ENCODE peak calls at places on chromosomes 13 and 19, in ten cellular contexts. One of them, this sample, is unnamed.

GRCh38 chr19:10116085-10116865 is 3.4 kb downstream of the EIF3G start:
- DNase-seq in fibroblast of mammary gland: no peak
- DNase-seq in choroid plexus epithelial cell: no peak
- DNase-seq in keratinocyte: no peak
- DNase-seq in HCT116: no peak
- DNase-seq in SK-N-SH: no peak
- DNase-seq in astrocyte of the spinal cord: no peak
- DNase-seq in retinal pigment epithelial cell: no peak
- DNase-seq in body of pancreas: no peak
- DNase-seq in WERI-Rb-1: no peak
- DNase-seq in this sample: no peak

GRCh38 chr13:106619688-106620555 is 52.0 kb upstream of the ARGLU1 start:
- DNase-seq in WERI-Rb-1: peak
- DNase-seq in HCT116: peak
- DNase-seq in body of pancreas: peak
- DNase-seq in fibroblast of mammary gland: peak
- DNase-seq in keratinocyte: no peak
- DNase-seq in retinal pigment epithelial cell: peak
- DNase-seq in choroid plexus epithelial cell: peak
- DNase-seq in SK-N-SH: peak
- DNase-seq in astrocyte of the spinal cord: peak
- DNase-seq in this sample: no peak

GRCh38 chr13:72412481-72412880 is 314.9 kb downstream of the MZT1 start:
- DNase-seq in keratinocyte: no peak
- DNase-seq in retinal pigment epithelial cell: no peak
- DNase-seq in SK-N-SH: no peak
- DNase-seq in HCT116: no peak
- DNase-seq in choroid plexus epithelial cell: no peak
- DNase-seq in body of pancreas: no peak
- DNase-seq in WERI-Rb-1: no peak
- DNase-seq in fibroblast of mammary gland: no peak
- DNase-seq in astrocyte of the spinal cord: no peak
- DNase-seq in this sample: no peak

GRCh38 chr19:11814707-11815050 is 606 bp downstream of the ZNF440 start:
- DNase-seq in fibroblast of mammary gland: peak
- DNase-seq in astrocyte of the spinal cord: peak
- DNase-seq in WERI-Rb-1: no peak
- DNase-seq in keratinocyte: no peak
- DNase-seq in retinal pigment epithelial cell: no peak
- DNase-seq in HCT116: no peak
- DNase-seq in body of pancreas: peak
- DNase-seq in choroid plexus epithelial cell: peak
- DNase-seq in SK-N-SH: no peak
- DNase-seq in this sample: no peak

GRCh38 chr13:58991826-58992477 is 1171.8 kb downstream of the DIAPH3 start:
- DNase-seq in astrocyte of the spinal cord: no peak
- DNase-seq in WERI-Rb-1: no peak
- DNase-seq in body of pancreas: no peak
- DNase-seq in choroid plexus epithelial cell: no peak
- DNase-seq in retinal pigment epithelial cell: no peak
- DNase-seq in HCT116: no peak
- DNase-seq in keratinocyte: no peak
- DNase-seq in fibroblast of mammary gland: no peak
- DNase-seq in SK-N-SH: no peak
- DNase-seq in this sample: no peak

GRCh38 chr13:31209172-31209818 is 9.5 kb downstream of the B3GLCT start:
- DNase-seq in WERI-Rb-1: peak
- DNase-seq in fibroblast of mammary gland: peak
- DNase-seq in body of pancreas: peak
- DNase-seq in keratinocyte: no peak
- DNase-seq in SK-N-SH: peak
- DNase-seq in astrocyte of the spinal cord: peak
- DNase-seq in retinal pigment epithelial cell: peak
- DNase-seq in choroid plexus epithelial cell: peak
- DNase-seq in HCT116: no peak
- DNase-seq in this sample: no peak

GRCh38 chr19:50909240-50910070 is 1.7 kb downstream of the KLK4 start:
- DNase-seq in keratinocyte: no peak
- DNase-seq in WERI-Rb-1: peak
- DNase-seq in choroid plexus epithelial cell: peak
- DNase-seq in retinal pigment epithelial cell: no peak
- DNase-seq in astrocyte of the spinal cord: no peak
- DNase-seq in fibroblast of mammary gland: peak
- DNase-seq in body of pancreas: peak
- DNase-seq in SK-N-SH: peak
- DNase-seq in HCT116: peak
- DNase-seq in this sample: no peak

GRCh38 chr19:19120308-19121156 is 17.7 kb downstream of the TMEM161A start:
- DNase-seq in SK-N-SH: peak
- DNase-seq in body of pancreas: peak
- DNase-seq in WERI-Rb-1: peak
- DNase-seq in HCT116: no peak
- DNase-seq in fibroblast of mammary gland: peak
- DNase-seq in choroid plexus epithelial cell: peak
- DNase-seq in keratinocyte: no peak
- DNase-seq in retinal pigment epithelial cell: no peak
- DNase-seq in astrocyte of the spinal cord: peak
- DNase-seq in this sample: no peak

GRCh38 chr19:11261902-11262839 is at the start of gene DOCK6:
- DNase-seq in SK-N-SH: peak
- DNase-seq in retinal pigment epithelial cell: no peak
- DNase-seq in choroid plexus epithelial cell: no peak
- DNase-seq in HCT116: no peak
- DNase-seq in fibroblast of mammary gland: no peak
- DNase-seq in astrocyte of the spinal cord: no peak
- DNase-seq in keratinocyte: no peak
- DNase-seq in body of pancreas: peak
- DNase-seq in WERI-Rb-1: peak
- DNase-seq in this sample: no peak

GRCh38 chr13:74134777-74135305 is 637 bp upstream of the KLF12 start:
- DNase-seq in body of pancreas: peak
- DNase-seq in choroid plexus epithelial cell: no peak
- DNase-seq in astrocyte of the spinal cord: no peak
- DNase-seq in WERI-Rb-1: peak
- DNase-seq in HCT116: no peak
- DNase-seq in SK-N-SH: peak
- DNase-seq in retinal pigment epithelial cell: no peak
- DNase-seq in fibroblast of mammary gland: no peak
- DNase-seq in keratinocyte: no peak
- DNase-seq in this sample: no peak

GRCh38 chr13:36814465-36814864 is 4.6 kb upstream of the RFXAP start:
- DNase-seq in WERI-Rb-1: no peak
- DNase-seq in fibroblast of mammary gland: no peak
- DNase-seq in choroid plexus epithelial cell: peak
- DNase-seq in keratinocyte: no peak
- DNase-seq in astrocyte of the spinal cord: no peak
- DNase-seq in SK-N-SH: no peak
- DNase-seq in body of pancreas: no peak
- DNase-seq in HCT116: no peak
- DNase-seq in retinal pigment epithelial cell: no peak
- DNase-seq in this sample: no peak

GRCh38 chr13:51148952-51149573 is 38.0 kb upstream of the C13orf42 start:
- DNase-seq in choroid plexus epithelial cell: peak
- DNase-seq in body of pancreas: peak
- DNase-seq in keratinocyte: no peak
- DNase-seq in HCT116: peak
- DNase-seq in SK-N-SH: peak
- DNase-seq in retinal pigment epithelial cell: peak
- DNase-seq in WERI-Rb-1: peak
- DNase-seq in fibroblast of mammary gland: peak
- DNase-seq in astrocyte of the spinal cord: peak
- DNase-seq in this sample: peak

GRCh38 chr19:19113040-19113541 is 25.2 kb downstream of the TMEM161A start:
- DNase-seq in body of pancreas: no peak
- DNase-seq in HCT116: no peak
- DNase-seq in keratinocyte: no peak
- DNase-seq in fibroblast of mammary gland: peak
- DNase-seq in SK-N-SH: peak
- DNase-seq in choroid plexus epithelial cell: peak
- DNase-seq in retinal pigment epithelial cell: no peak
- DNase-seq in WERI-Rb-1: peak
- DNase-seq in astrocyte of the spinal cord: peak
- DNase-seq in this sample: no peak

GRCh38 chr19:45981350-45981749 is 7.7 kb upstream of the NOVA2 start:
- DNase-seq in keratinocyte: no peak
- DNase-seq in fibroblast of mammary gland: no peak
- DNase-seq in choroid plexus epithelial cell: no peak
- DNase-seq in HCT116: no peak
- DNase-seq in astrocyte of the spinal cord: no peak
- DNase-seq in body of pancreas: no peak
- DNase-seq in SK-N-SH: no peak
- DNase-seq in retinal pigment epithelial cell: no peak
- DNase-seq in WERI-Rb-1: no peak
- DNase-seq in this sample: no peak

GRCh38 chr19:51125421-51126075 is 842 bp downstream of the SIGLEC9 start:
- DNase-seq in fibroblast of mammary gland: no peak
- DNase-seq in retinal pigment epithelial cell: no peak
- DNase-seq in astrocyte of the spinal cord: no peak
- DNase-seq in SK-N-SH: no peak
- DNase-seq in choroid plexus epithelial cell: no peak
- DNase-seq in body of pancreas: no peak
- DNase-seq in HCT116: no peak
- DNase-seq in keratinocyte: no peak
- DNase-seq in WERI-Rb-1: no peak
- DNase-seq in this sample: no peak

GRCh38 chr19:7848779-7849457 is 18.9 kb downstream of the EVI5L start:
- DNase-seq in HCT116: no peak
- DNase-seq in SK-N-SH: no peak
- DNase-seq in body of pancreas: no peak
- DNase-seq in keratinocyte: no peak
- DNase-seq in retinal pigment epithelial cell: no peak
- DNase-seq in fibroblast of mammary gland: no peak
- DNase-seq in astrocyte of the spinal cord: no peak
- DNase-seq in WERI-Rb-1: no peak
- DNase-seq in choroid plexus epithelial cell: no peak
- DNase-seq in this sample: no peak

GRCh38 chr19:55082023-55082851 is 6.6 kb downstream of the EPS8L1 start:
- DNase-seq in keratinocyte: no peak
- DNase-seq in fibroblast of mammary gland: peak
- DNase-seq in astrocyte of the spinal cord: peak
- DNase-seq in HCT116: no peak
- DNase-seq in retinal pigment epithelial cell: no peak
- DNase-seq in WERI-Rb-1: peak
- DNase-seq in choroid plexus epithelial cell: peak
- DNase-seq in body of pancreas: no peak
- DNase-seq in SK-N-SH: peak
- DNase-seq in this sample: no peak

GRCh38 chr13:102814025-102814607 is 15.2 kb downstream of the BIVM start:
- DNase-seq in WERI-Rb-1: no peak
- DNase-seq in fibroblast of mammary gland: no peak
- DNase-seq in SK-N-SH: no peak
- DNase-seq in body of pancreas: no peak
- DNase-seq in astrocyte of the spinal cord: no peak
- DNase-seq in HCT116: no peak
- DNase-seq in choroid plexus epithelial cell: no peak
- DNase-seq in retinal pigment epithelial cell: no peak
- DNase-seq in keratinocyte: no peak
- DNase-seq in this sample: no peak

GRCh38 chr19:3276341-3276799 is 51.9 kb downstream of the CELF5 start:
- DNase-seq in astrocyte of the spinal cord: no peak
- DNase-seq in retinal pigment epithelial cell: no peak
- DNase-seq in body of pancreas: peak
- DNase-seq in choroid plexus epithelial cell: peak
- DNase-seq in keratinocyte: no peak
- DNase-seq in SK-N-SH: peak
- DNase-seq in HCT116: peak
- DNase-seq in fibroblast of mammary gland: no peak
- DNase-seq in WERI-Rb-1: peak
- DNase-seq in this sample: no peak

GRCh38 chr13:53782400-53783030 is 753.9 kb downstream of the OLFM4 start:
- DNase-seq in astrocyte of the spinal cord: peak
- DNase-seq in retinal pigment epithelial cell: peak
- DNase-seq in keratinocyte: no peak
- DNase-seq in WERI-Rb-1: peak
- DNase-seq in choroid plexus epithelial cell: peak
- DNase-seq in HCT116: no peak
- DNase-seq in SK-N-SH: peak
- DNase-seq in body of pancreas: peak
- DNase-seq in fibroblast of mammary gland: peak
- DNase-seq in this sample: peak
- H3K4me3 ChIP-seq in astrocyte of the spinal cord: peak
- H3K4me3 ChIP-seq in retinal pigment epithelial cell: peak
- H3K4me3 ChIP-seq in keratinocyte: no peak
- H3K4me3 ChIP-seq in WERI-Rb-1: peak
- H3K4me3 ChIP-seq in choroid plexus epithelial cell: no peak
- H3K4me3 ChIP-seq in HCT116: no peak
- H3K4me3 ChIP-seq in SK-N-SH: peak
- H3K4me3 ChIP-seq in body of pancreas: no peak
- H3K4me3 ChIP-seq in fibroblast of mammary gland: no peak
- H3K4me3 ChIP-seq in this sample: peak

DNA sequence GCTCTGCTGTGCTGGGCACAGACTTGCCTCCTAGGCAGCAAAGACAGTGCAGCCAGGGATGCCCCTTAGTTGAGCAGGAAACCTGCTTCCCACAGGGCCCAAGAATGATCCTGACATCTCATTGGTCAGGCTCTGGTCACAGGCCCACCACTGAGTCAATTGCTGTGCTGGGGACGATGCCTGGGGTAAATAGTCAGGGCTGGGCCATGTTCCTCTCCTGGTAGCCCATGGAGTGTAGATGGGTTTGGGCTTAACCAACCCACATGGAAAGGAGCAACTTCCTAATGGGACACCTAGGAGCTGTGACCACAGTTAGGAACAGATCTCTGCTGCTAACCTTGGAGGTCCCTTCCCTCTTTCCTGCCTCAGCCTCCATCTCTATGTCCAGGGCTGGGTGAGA is 212.5 kb upstream of the ZNF536 start:
- DNase-seq in choroid plexus epithelial cell: no peak
- DNase-seq in fibroblast of mammary gland: no peak
- DNase-seq in SK-N-SH: no peak
- DNase-seq in astrocyte of the spinal cord: no peak
- DNase-seq in keratinocyte: no peak
- DNase-seq in body of pancreas: no peak
- DNase-seq in HCT116: no peak
- DNase-seq in WERI-Rb-1: no peak
- DNase-seq in retinal pigment epithelial cell: no peak
- DNase-seq in this sample: no peak
- TF ChIP-seq CTCF in choroid plexus epithelial cell: no peak
- TF ChIP-seq CTCF in fibroblast of mammary gland: no peak
- TF ChIP-seq CTCF in SK-N-SH: no peak
- TF ChIP-seq CTCF in astrocyte of the spinal cord: no peak
- TF ChIP-seq CTCF in keratinocyte: no peak
- TF ChIP-seq CTCF in body of pancreas: no peak
- TF ChIP-seq CTCF in HCT116: no peak
- TF ChIP-seq CTCF in WERI-Rb-1: no peak
- TF ChIP-seq CTCF in retinal pigment epithelial cell: no peak
- TF ChIP-seq CTCF in this sample: no peak

GRCh38 chr19:17830567-17831418 is 9.5 kb upstream of the INSL3 start:
- DNase-seq in retinal pigment epithelial cell: peak
- DNase-seq in HCT116: peak
- DNase-seq in astrocyte of the spinal cord: peak
- DNase-seq in fibroblast of mammary gland: peak
- DNase-seq in body of pancreas: peak
- DNase-seq in keratinocyte: peak
- DNase-seq in WERI-Rb-1: peak
- DNase-seq in choroid plexus epithelial cell: peak
- DNase-seq in SK-N-SH: peak
- DNase-seq in this sample: peak
- H3K4me3 ChIP-seq in retinal pigment epithelial cell: peak
- H3K4me3 ChIP-seq in HCT116: peak
- H3K4me3 ChIP-seq in astrocyte of the spinal cord: peak
- H3K4me3 ChIP-seq in fibroblast of mammary gland: peak
- H3K4me3 ChIP-seq in body of pancreas: no peak
- H3K4me3 ChIP-seq in keratinocyte: peak
- H3K4me3 ChIP-seq in WERI-Rb-1: peak
- H3K4me3 ChIP-seq in choroid plexus epithelial cell: peak
- H3K4me3 ChIP-seq in SK-N-SH: peak
- H3K4me3 ChIP-seq in this sample: peak

GRCh38 chr19:16594681-16595091 is 22.5 kb upstream of the SLC35E1 start:
- DNase-seq in keratinocyte: no peak
- DNase-seq in HCT116: no peak
- DNase-seq in astrocyte of the spinal cord: no peak
- DNase-seq in SK-N-SH: no peak
- DNase-seq in fibroblast of mammary gland: no peak
- DNase-seq in choroid plexus epithelial cell: no peak
- DNase-seq in retinal pigment epithelial cell: no peak
- DNase-seq in WERI-Rb-1: no peak
- DNase-seq in body of pancreas: no peak
- DNase-seq in this sample: no peak
- TF ChIP-seq CTCF in keratinocyte: no peak
- TF ChIP-seq CTCF in HCT116: no peak
- TF ChIP-seq CTCF in astrocyte of the spinal cord: no peak
- TF ChIP-seq CTCF in SK-N-SH: no peak
- TF ChIP-seq CTCF in fibroblast of mammary gland: no peak
- TF ChIP-seq CTCF in choroid plexus epithelial cell: no peak
- TF ChIP-seq CTCF in retinal pigment epithelial cell: no peak
- TF ChIP-seq CTCF in WERI-Rb-1: no peak
- TF ChIP-seq CTCF in body of pancreas: no peak
- TF ChIP-seq CTCF in this sample: no peak